ENCODE peak calls at places on chromosomes 12 and 14, in ten cellular contexts. S is lower leg skin, L is neuronal stem cell, E is small intestine, Q is foreskin fibroblast, J is tibial artery, A is upper lobe of right lung, D is fibroblast of lung, R is IMR-90, M is GM12865. T is an unnamed sample.

GRCh38 chr12:622420-622819 is 40.8 kb downstream of the NINJ2 start:
- DNase-seq in M (peak), A (no peak), D (no peak), E (no peak), L (no peak), Q (no peak), S (no peak), J (no peak), R (no peak), T (no peak)

GRCh38 chr14:61342486-61342885 is 21.1 kb downstream of the PRKCH start:
- DNase-seq in M (peak), D (no peak), A (no peak), R (no peak), L (no peak), E (peak), J (no peak), Q (no peak), S (no peak), T (peak)

GRCh38 chr14:95619785-95620417 is 66.3 kb upstream of the TCL1B start:
- DNase-seq in E (no peak), R (no peak), L (no peak), S (no peak), D (no peak), J (no peak), M (no peak), Q (no peak), A (no peak), T (no peak)

GRCh38 chr12:5328669-5329068 is 103.2 kb upstream of the NTF3 start:
- DNase-seq in A (no peak), S (no peak), M (no peak), E (no peak), R (no peak), L (no peak), Q (no peak), J (no peak), D (no peak), T (no peak)

GRCh38 chr12:50747817-50748216 is 16.1 kb upstream of the ATF1 start:
- DNase-seq in J (no peak), Q (no peak), A (no peak), D (no peak), E (no peak), L (no peak), M (no peak), S (no peak), R (no peak), T (no peak)

GRCh38 chr12:100672075-100672592 is 98.7 kb downstream of the GAS2L3 start:
- DNase-seq in D (no peak), S (no peak), Q (no peak), E (no peak), J (no peak), R (no peak), A (no peak), M (peak), L (no peak), T (peak)

GRCh38 chr12:68358532-68359485 is 26.6 kb upstream of the MDM1 start:
- DNase-seq in M (peak), E (peak), D (peak), L (peak), A (no peak), R (peak), J (peak), S (peak), Q (peak), T (peak)

GRCh38 chr14:28467611-28468010 is 299.0 kb upstream of the FOXG1 start:
- DNase-seq in M (no peak), R (no peak), L (no peak), D (no peak), Q (no peak), J (no peak), A (no peak), E (no peak), S (no peak), T (no peak)

GRCh38 chr14:20477211-20477876 is 8.1 kb downstream of the PNP start:
- DNase-seq in M (no peak), Q (no peak), E (no peak), J (no peak), S (no peak), D (peak), L (no peak), A (peak), R (peak), T (peak)

GRCh38 chr12:6608592-6609311 is 1.6 kb upstream of the CHD4 start:
- DNase-seq in M (no peak), S (no peak), E (no peak), Q (no peak), A (peak), J (peak), R (no peak), D (peak), L (no peak), T (no peak)

GRCh38 chr14:92519246-92520101 is 5.9 kb downstream of the RIN3 start:
- DNase-seq in L (no peak), A (no peak), M (no peak), S (no peak), Q (no peak), R (no peak), E (no peak), D (no peak), J (peak), T (no peak)

GRCh38 chr12:69435644-69436043 is 34.5 kb upstream of the FRS2 start:
- DNase-seq in D (peak), Q (no peak), M (no peak), E (no peak), J (no peak), S (no peak), L (no peak), A (no peak), R (peak), T (no peak)

GRCh38 chr14:73718742-73719251 is 4.6 kb upstream of the PNMA1 start:
- DNase-seq in D (no peak), J (peak), Q (no peak), R (no peak), M (no peak), L (peak), A (peak), S (no peak), E (no peak), T (no peak)

GRCh38 chr12:4272014-4272975 is 1.3 kb upstream of the CCND2 start:
- DNase-seq in Q (peak), R (peak), M (peak), L (peak), J (peak), S (peak), D (peak), A (peak), E (peak), T (peak)

GRCh38 chr12:12018454-12018853 is 52.3 kb upstream of the BCL2L14 start:
- DNase-seq in A (no peak), E (no peak), R (peak), J (no peak), L (no peak), M (no peak), Q (no peak), S (peak), D (peak), T (no peak)

GRCh38 chr12:10901427-10901826 is 7.9 kb downstream of the TAS2R13 start:
- DNase-seq in S (no peak), D (no peak), M (no peak), R (no peak), Q (no peak), E (no peak), A (no peak), L (no peak), J (no peak), T (no peak)

GRCh38 chr12:100593490-100593889 is 20.0 kb downstream of the GAS2L3 start:
- DNase-seq in D (peak), L (no peak), S (no peak), M (no peak), Q (peak), R (no peak), J (no peak), A (no peak), E (peak), T (no peak)

GRCh38 chr12:120529641-120530314 is 820 bp upstream of the COQ5 start:
- DNase-seq in Q (no peak), L (peak), S (no peak), M (peak), D (no peak), A (no peak), R (peak), J (no peak), E (peak), T (no peak)

GRCh38 chr12:131353376-131353775 is 357.5 kb upstream of the SFSWAP start:
- DNase-seq in M (no peak), A (no peak), S (no peak), E (no peak), Q (no peak), J (no peak), L (no peak), R (no peak), D (no peak), T (no peak)

GRCh38 chr14:53841109-53842099 is 115.2 kb downstream of the BMP4 start:
- DNase-seq in D (no peak), A (no peak), M (no peak), R (no peak), E (no peak), Q (no peak), S (no peak), J (no peak), L (no peak), T (no peak)

GRCh38 chr14:99562848-99563748 is 40.9 kb downstream of the CCDC85C start:
- DNase-seq in D (peak), M (no peak), L (peak), J (peak), R (peak), A (peak), Q (peak), E (peak), S (no peak), T (no peak)

GRCh38 chr14:74179775-74180354 is 59.4 kb upstream of the VSX2 start:
- DNase-seq in J (no peak), R (no peak), S (no peak), M (no peak), Q (no peak), D (no peak), L (no peak), E (no peak), A (no peak), T (no peak)

GRCh38 chr14:27228053-27228452 is 630.2 kb upstream of the NOVA1 start:
- DNase-seq in D (no peak), M (no peak), R (no peak), J (no peak), S (no peak), A (no peak), L (no peak), E (no peak), Q (no peak), T (no peak)

GRCh38 chr14:96741151-96741977 is 55.8 kb upstream of the VRK1 start:
- DNase-seq in J (no peak), D (peak), M (peak), R (peak), L (peak), Q (peak), A (peak), S (peak), E (peak), T (peak)

GRCh38 chr12:92690601-92691000 is 12.2 kb upstream of the PLEKHG7 start:
- DNase-seq in S (no peak), M (no peak), R (no peak), Q (no peak), L (no peak), J (no peak), D (no peak), A (no peak), E (no peak), T (no peak)
- H3K4me3 ChIP-seq in S (no peak), M (no peak), R (no peak), Q (no peak), L (no peak), J (no peak), D (no peak), A (no peak), E (no peak), T (no peak)

DNA sequence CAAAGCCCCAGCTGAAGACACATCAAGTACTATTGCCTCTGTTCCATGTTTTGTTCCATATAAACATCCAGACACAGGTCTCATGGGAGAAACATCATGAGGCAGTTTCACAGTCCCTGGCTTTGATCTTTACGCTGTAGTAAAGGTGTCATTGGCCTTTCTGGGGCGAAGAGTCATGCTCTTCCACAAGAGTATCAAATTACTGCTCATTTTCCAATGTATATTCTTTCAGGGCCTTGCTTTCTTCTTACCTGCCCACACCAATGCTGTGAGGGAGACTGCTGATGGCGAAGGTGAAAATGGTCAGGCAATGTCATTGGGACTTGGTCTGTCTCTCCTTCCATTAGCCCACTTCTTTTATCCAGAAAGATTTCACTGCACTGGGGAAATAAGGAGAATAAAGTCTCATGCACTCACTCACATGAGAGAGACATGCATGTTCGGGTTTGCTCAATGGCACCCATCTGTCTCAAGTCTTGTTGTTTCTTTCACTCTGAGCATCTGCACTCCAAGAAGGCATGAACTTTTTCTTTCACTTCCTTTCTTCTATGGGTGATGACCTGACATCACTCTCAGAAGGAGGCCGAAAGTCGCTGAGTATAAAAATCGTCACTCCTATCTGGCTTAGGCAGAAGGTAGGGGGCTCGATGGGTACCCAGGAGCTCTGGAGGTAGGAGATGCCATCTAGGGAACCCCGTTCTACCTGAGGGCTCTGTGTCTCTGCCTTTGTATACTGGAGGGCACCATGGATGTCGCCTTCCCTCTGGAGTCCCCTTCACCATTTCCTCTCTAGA is 1.3 kb upstream of the JDP2 start:
- DNase-seq in E (no peak), R (no peak), Q (no peak), J (no peak), D (no peak), L (no peak), S (no peak), M (peak), A (no peak), T (no peak)
- H3K4me3 ChIP-seq in E (peak), R (no peak), Q (peak), J (peak), D (no peak), L (no peak), S (no peak), M (peak), A (peak), T (no peak)

GRCh38 chr12:3071710-3072109 is 5.5 kb upstream of the TSPAN9 start:
- DNase-seq in D (no peak), J (no peak), E (no peak), M (no peak), Q (no peak), A (no peak), S (no peak), L (no peak), R (no peak), T (no peak)
- H3K4me3 ChIP-seq in D (no peak), J (no peak), E (no peak), M (no peak), Q (no peak), A (no peak), S (no peak), L (no peak), R (no peak), T (no peak)

DNA sequence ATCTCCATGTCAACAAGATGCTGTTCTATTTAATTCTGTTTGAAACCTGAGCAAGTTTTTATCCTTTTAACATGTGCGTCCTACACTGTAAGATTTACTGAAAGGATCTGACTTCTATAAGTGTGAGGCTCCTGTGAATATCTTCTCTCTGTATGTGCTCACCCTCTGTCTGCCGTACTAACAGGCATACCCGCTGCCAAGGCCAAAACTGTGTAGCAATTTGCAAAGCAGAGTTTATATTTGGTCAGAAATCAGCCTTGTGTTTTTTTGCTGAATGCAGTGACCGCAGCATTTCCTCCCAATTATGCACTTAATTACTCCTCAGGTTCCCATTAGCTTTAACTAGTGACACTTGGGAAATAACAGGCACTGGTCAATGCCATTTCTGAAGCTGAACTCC is 12.3 kb downstream of the CHST11 start:
- DNase-seq in R (no peak), Q (no peak), M (no peak), L (no peak), E (no peak), D (no peak), A (no peak), S (no peak), J (no peak), T (no peak)
- H3K4me3 ChIP-seq in R (no peak), Q (no peak), M (no peak), L (no peak), E (no peak), D (no peak), A (no peak), S (no peak), J (no peak), T (peak)

GRCh38 chr12:57093412-57094193 is 4.7 kb downstream of the NAB2 start:
- DNase-seq in M (peak), L (peak), E (no peak), R (peak), D (peak), Q (peak), A (peak), J (peak), S (peak), T (no peak)
- H3K4me3 ChIP-seq in M (no peak), L (no peak), E (no peak), R (peak), D (peak), Q (no peak), A (no peak), J (peak), S (no peak), T (no peak)

DNA sequence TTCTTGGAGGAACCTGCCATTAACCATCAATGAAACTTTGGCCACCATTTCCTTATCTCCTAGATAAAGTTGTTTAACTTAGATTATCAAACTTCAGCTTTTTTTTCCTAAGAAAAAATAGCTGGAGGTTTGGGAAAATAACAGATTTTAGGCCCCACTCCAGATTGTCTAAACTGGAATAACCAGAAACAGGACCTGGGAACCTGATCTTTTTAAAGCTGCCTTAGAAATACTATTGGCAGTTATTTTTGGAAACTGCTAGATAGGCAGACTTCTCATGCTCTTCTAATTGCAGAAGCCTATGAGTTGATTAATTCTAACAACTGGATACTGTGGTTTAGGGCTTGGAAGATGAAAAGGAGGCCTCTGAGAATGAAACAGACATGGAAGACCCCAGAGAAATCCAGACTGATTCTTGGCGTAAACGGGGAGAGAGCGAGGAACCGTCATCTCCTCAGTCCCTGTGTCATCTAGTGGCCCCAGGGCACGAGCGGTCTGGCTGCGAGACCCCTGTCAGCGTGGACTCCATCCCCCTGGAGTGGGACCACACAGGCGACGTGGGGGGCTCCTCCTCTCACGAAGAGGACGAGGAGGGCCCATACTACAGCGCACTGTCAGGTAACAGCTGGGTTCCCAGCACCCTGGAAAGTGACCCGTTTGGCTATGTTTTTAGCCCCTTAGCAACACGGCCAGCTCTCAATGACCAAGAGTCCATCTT is 80.2 kb downstream of the ESR2 start:
- DNase-seq in Q (no peak), E (no peak), R (no peak), J (no peak), D (no peak), L (no peak), M (no peak), A (no peak), S (no peak), T (no peak)
- H3K4me3 ChIP-seq in Q (no peak), E (no peak), R (no peak), J (no peak), D (no peak), L (no peak), M (no peak), A (no peak), S (no peak), T (no peak)

DNA sequence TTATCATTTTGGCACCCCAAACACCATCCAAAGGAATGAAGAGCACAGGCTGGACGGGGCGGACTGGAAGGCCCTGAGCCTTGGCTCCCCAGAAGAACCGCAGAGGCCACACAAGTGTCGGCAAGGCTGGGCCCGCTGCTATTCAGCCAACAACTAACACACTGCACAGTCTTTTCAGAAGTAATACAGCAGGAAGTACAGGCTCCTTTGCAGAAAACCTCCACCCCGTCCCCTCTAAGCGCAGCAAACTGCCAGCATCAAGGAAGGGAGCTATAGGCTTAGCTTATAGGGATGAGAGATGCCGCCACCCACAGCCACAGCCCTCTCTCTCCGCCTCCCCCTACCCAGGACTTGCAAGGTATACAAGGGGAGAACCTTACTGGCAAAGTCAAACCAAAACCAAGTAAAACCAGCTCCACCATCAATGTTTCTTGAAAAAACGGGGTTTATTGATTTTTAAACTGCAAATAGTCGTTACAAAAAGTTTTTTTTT is 5.6 kb downstream of the ZFP36L1 start:
- DNase-seq in M (peak), L (no peak), R (no peak), E (peak), D (peak), S (no peak), J (no peak), A (no peak), Q (peak), T (peak)
- H3K4me3 ChIP-seq in M (no peak), L (no peak), R (no peak), E (no peak), D (peak), S (no peak), J (peak), A (peak), Q (peak), T (no peak)

T was measured in Jurkat, Clone E6-1.